ENCODE peak calls at places on chromosomes 11 and 22, in four cellular contexts. One of them, this sample, is unnamed.

GRCh38 chr11:103055174-103055890 is 36.6 kb downstream of the DCUN1D5 start:
- DNase-seq in psoas muscle: no peak
- DNase-seq in GM23248: peak; percentile 79
- DNase-seq in MM.1S: peak; percentile 37
- DNase-seq in this sample: peak; percentile 90

GRCh38 chr22:45885941-45886395 is 91.0 kb downstream of the WNT7B start:
- DNase-seq in psoas muscle: no peak
- DNase-seq in GM23248: no peak
- DNase-seq in MM.1S: no peak
- DNase-seq in this sample: no peak

GRCh38 chr11:9251306-9251705 is 13.8 kb downstream of the DENND5A start:
- DNase-seq in psoas muscle: no peak
- DNase-seq in GM23248: no peak
- DNase-seq in MM.1S: no peak
- DNase-seq in this sample: no peak

GRCh38 chr11:9906043-9906791 is 242.3 kb downstream of the SWAP70 start:
- DNase-seq in psoas muscle: no peak
- DNase-seq in GM23248: peak; percentile 96
- DNase-seq in MM.1S: no peak
- DNase-seq in this sample: peak; percentile 93

GRCh38 chr11:80084614-80085013 is 643.8 kb upstream of the TENM4 start:
- DNase-seq in psoas muscle: no peak
- DNase-seq in GM23248: no peak
- DNase-seq in MM.1S: no peak
- DNase-seq in this sample: no peak

GRCh38 chr11:44630511-44631210 is 65.2 kb downstream of the CD82 start:
- DNase-seq in psoas muscle: no peak
- DNase-seq in GM23248: no peak
- DNase-seq in MM.1S: no peak
- DNase-seq in this sample: no peak

GRCh38 chr11:27720277-27720830 is 20.1 kb upstream of the BDNF start:
- DNase-seq in psoas muscle: no peak
- DNase-seq in GM23248: peak; percentile 77
- DNase-seq in MM.1S: no peak
- DNase-seq in this sample: peak; percentile 81

GRCh38 chr11:8839957-8840945 is 70.7 kb upstream of the AKIP1 start:
- DNase-seq in psoas muscle: no peak
- DNase-seq in GM23248: peak; percentile 25
- DNase-seq in MM.1S: no peak
- DNase-seq in this sample: peak; percentile 51

GRCh38 chr11:1652442-1652777 is 22.8 kb downstream of the KRTAP5-5 start:
- DNase-seq in psoas muscle: no peak
- DNase-seq in GM23248: no peak
- DNase-seq in MM.1S: no peak
- DNase-seq in this sample: no peak

GRCh38 chr22:49882519-49883293 is 29.1 kb downstream of the ZBED4 start:
- DNase-seq in psoas muscle: no peak
- DNase-seq in GM23248: no peak
- DNase-seq in MM.1S: no peak
- DNase-seq in this sample: no peak

GRCh38 chr11:67289226-67289650 is at the start of gene ANKRD13D:
- DNase-seq in psoas muscle: no peak
- DNase-seq in GM23248: no peak
- DNase-seq in MM.1S: no peak
- DNase-seq in this sample: no peak

GRCh38 chr22:23226497-23226850 is 46.2 kb downstream of the BCR start:
- DNase-seq in psoas muscle: no peak
- DNase-seq in GM23248: peak; percentile 35
- DNase-seq in MM.1S: no peak
- DNase-seq in this sample: no peak
- H3K4me1 ChIP-seq in psoas muscle: peaks cover 21% of the 10 kb centered on the region
- H3K4me1 ChIP-seq in GM23248: peaks cover 32% of the 10 kb centered on the region
- H3K4me1 ChIP-seq in MM.1S: no peaks in the 10 kb centered on the region
- H3K4me1 ChIP-seq in this sample: peaks cover 35% of the 10 kb centered on the region

GRCh38 chr11:26070981-26071380 is 260.9 kb upstream of the ANO3 start:
- DNase-seq in psoas muscle: no peak
- DNase-seq in GM23248: no peak
- DNase-seq in MM.1S: no peak
- DNase-seq in this sample: no peak

GRCh38 chr11:26063915-26064314 is 268.0 kb upstream of the ANO3 start:
- DNase-seq in psoas muscle: no peak
- DNase-seq in GM23248: no peak
- DNase-seq in MM.1S: no peak
- DNase-seq in this sample: no peak

GRCh38 chr11:26062665-26063064 is 269.3 kb upstream of the ANO3 start:
- DNase-seq in psoas muscle: no peak
- DNase-seq in GM23248: no peak
- DNase-seq in MM.1S: no peak
- DNase-seq in this sample: peak; percentile 3

GRCh38 chr11:26065944-26066343 is 266.0 kb upstream of the ANO3 start:
- DNase-seq in psoas muscle: no peak
- DNase-seq in GM23248: no peak
- DNase-seq in MM.1S: no peak
- DNase-seq in this sample: no peak
- H3K4me1 ChIP-seq in psoas muscle: no peaks in the 10 kb centered on the region
- H3K4me1 ChIP-seq in GM23248: no peaks in the 10 kb centered on the region
- H3K4me1 ChIP-seq in MM.1S: peaks cover 22% of the 10 kb centered on the region
- H3K4me1 ChIP-seq in this sample: no peaks in the 10 kb centered on the region

DNA sequence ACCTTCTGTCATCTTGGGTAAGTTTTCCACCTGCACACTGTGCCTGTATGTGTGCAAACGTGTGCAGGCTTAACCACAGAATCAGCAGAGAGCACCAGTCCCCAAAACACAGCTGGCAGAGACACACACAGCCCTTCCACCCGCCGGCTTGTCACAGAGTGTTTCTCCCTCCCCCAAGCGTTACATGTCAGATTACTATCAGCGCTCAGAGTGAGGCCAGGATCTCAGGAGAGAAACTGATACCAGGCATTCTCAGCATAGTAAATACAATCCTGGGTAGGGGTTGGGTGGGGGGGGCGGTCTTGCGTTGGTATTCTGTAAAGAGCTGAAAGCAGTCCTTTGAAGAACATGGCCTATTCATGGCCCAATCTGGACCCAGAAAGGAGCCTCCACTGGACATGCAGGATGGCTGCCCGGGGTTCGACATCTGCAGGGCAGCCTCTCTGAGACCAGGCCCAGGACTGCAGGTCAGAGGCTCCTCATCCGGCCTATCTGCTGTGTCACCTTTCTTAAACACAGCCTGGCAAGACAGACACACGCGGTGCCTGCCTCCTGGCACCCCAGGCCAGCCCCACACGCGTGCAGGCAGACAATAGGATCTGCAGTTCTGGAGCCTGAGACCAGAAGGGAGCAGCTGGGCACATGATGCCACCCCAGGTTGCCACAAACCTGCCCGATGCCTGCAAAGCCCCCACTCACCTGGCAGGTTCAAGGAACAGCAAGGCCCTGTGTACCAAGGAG is 1.7 kb downstream of the OSBPL5 start:
- DNase-seq in psoas muscle: peak; percentile 17
- DNase-seq in GM23248: peak; percentile 28
- DNase-seq in MM.1S: no peak
- DNase-seq in this sample: peak; percentile 40
- H3K4me1 ChIP-seq in psoas muscle: peaks cover 51% of the 10 kb centered on the region
- H3K4me1 ChIP-seq in GM23248: peaks cover 32% of the 10 kb centered on the region
- H3K4me1 ChIP-seq in MM.1S: no peaks in the 10 kb centered on the region
- H3K4me1 ChIP-seq in this sample: peaks cover 45% of the 10 kb centered on the region

DNA sequence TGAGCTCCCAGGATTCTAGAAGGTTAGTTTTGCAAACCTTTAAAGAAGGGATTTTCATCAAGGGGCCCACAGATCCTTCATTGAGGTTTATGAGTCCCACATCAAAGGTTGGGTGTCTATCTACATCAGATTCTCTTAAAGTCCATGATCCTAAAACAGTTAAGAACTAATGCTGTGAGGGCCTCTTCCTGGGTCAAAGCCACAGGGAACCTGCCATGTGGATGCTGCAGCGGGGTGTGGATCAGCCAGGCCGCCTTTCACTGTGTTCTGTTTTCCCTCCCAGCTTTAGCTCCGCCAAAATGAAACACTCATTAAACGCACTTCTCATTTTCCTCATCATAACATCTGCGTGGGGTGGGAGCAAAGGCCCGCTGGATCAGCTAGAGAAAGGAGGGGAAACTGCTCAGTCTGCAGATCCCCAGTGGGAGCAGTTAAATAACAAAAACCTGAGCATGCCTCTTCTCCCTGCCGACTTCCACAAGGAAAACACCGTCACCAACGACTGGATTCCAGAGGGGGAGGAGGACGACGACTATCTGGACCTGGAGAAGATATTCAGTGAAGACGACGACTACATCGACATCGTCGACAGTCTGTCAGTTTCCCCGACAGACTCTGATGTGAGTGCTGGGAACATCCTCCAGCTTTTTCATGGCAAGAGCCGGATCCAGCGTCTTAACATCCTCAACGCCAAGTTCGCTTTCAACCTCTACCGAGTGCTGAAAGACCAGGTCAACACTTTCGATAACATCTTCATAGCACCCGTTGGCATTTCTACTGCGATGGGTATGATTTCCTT is 5.3 kb downstream of the SERPIND1 start:
- DNase-seq in psoas muscle: no peak
- DNase-seq in GM23248: no peak
- DNase-seq in MM.1S: no peak
- DNase-seq in this sample: no peak
- H3K4me1 ChIP-seq in psoas muscle: no peaks in the 10 kb centered on the region
- H3K4me1 ChIP-seq in GM23248: peaks cover 13% of the 10 kb centered on the region
- H3K4me1 ChIP-seq in MM.1S: no peaks in the 10 kb centered on the region
- H3K4me1 ChIP-seq in this sample: peaks cover 45% of the 10 kb centered on the region

DNA sequence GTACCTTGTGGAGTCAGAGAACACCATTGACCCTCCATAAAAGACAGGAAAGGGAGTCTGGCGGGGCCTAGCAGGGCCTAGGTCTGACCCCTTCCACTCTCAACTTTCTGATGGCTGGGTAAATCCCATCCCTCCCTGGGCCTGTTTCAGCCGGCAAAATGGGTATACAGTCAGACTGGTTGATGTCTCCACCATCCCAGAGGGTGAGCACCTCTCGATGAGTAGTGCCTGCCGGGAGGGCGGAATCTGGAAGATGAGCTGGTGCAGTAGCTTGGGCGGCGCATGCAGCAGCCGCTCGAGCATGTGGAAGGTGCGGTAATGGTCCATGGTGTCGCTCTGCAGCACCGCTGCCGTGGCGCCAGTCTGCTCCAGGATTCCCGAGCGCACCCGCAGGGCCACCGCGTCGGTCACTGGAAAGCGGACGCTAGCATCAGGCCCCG is 528 bp downstream of the FIBP start:
- DNase-seq in psoas muscle: no peak
- DNase-seq in GM23248: peak; percentile 92
- DNase-seq in MM.1S: peak; percentile 38
- DNase-seq in this sample: no peak
- H3K4me1 ChIP-seq in psoas muscle: peaks cover 26% of the 10 kb centered on the region
- H3K4me1 ChIP-seq in GM23248: peaks cover 31% of the 10 kb centered on the region
- H3K4me1 ChIP-seq in MM.1S: peaks cover 34% of the 10 kb centered on the region
- H3K4me1 ChIP-seq in this sample: peaks cover 43% of the 10 kb centered on the region